ENCODE peak calls at places on chromosomes 2 and 18, in eight cellular contexts. One of them, this sample, is unnamed.

GRCh38 chr2:231037731-231038482 is 584 bp downstream of the C2orf72 start:
- DNase-seq in HCT116: no peak
- DNase-seq in stimulated activated CD4-positive, alpha-beta T cell treated with anti-CD3 and anti-CD28 coated beads, Interleukin-4, amount 100 ng/mL, for 48 hours: no peak
- DNase-seq in NCI-H2081: no peak
- DNase-seq in cardiac muscle cell: peak
- DNase-seq in dorsolateral prefrontal cortex: peak
- DNase-seq in ACHN: peak
- DNase-seq in iPS-NIHi11: peak
- DNase-seq in this sample: no peak

GRCh38 chr18:42141439-42141838 is 186.4 kb downstream of the PIK3C3 start:
- DNase-seq in HCT116: no peak
- DNase-seq in stimulated activated CD4-positive, alpha-beta T cell treated with anti-CD3 and anti-CD28 coated beads, Interleukin-4, amount 100 ng/mL, for 48 hours: no peak
- DNase-seq in NCI-H2081: peak
- DNase-seq in cardiac muscle cell: no peak
- DNase-seq in dorsolateral prefrontal cortex: no peak
- DNase-seq in ACHN: no peak
- DNase-seq in iPS-NIHi11: no peak
- DNase-seq in this sample: peak

GRCh38 chr18:72752220-72752619 is 115.6 kb downstream of the NETO1 start:
- DNase-seq in HCT116: no peak
- DNase-seq in stimulated activated CD4-positive, alpha-beta T cell treated with anti-CD3 and anti-CD28 coated beads, Interleukin-4, amount 100 ng/mL, for 48 hours: no peak
- DNase-seq in NCI-H2081: no peak
- DNase-seq in cardiac muscle cell: no peak
- DNase-seq in dorsolateral prefrontal cortex: no peak
- DNase-seq in ACHN: no peak
- DNase-seq in iPS-NIHi11: no peak
- DNase-seq in this sample: no peak

GRCh38 chr2:202774104-202774503 is 97.5 kb downstream of the ICA1L start:
- DNase-seq in HCT116: no peak
- DNase-seq in stimulated activated CD4-positive, alpha-beta T cell treated with anti-CD3 and anti-CD28 coated beads, Interleukin-4, amount 100 ng/mL, for 48 hours: no peak
- DNase-seq in NCI-H2081: no peak
- DNase-seq in cardiac muscle cell: no peak
- DNase-seq in dorsolateral prefrontal cortex: no peak
- DNase-seq in ACHN: no peak
- DNase-seq in iPS-NIHi11: no peak
- DNase-seq in this sample: no peak

GRCh38 chr18:46624127-46624526 is 32.9 kb downstream of the LOXHD1 start:
- DNase-seq in HCT116: no peak
- DNase-seq in stimulated activated CD4-positive, alpha-beta T cell treated with anti-CD3 and anti-CD28 coated beads, Interleukin-4, amount 100 ng/mL, for 48 hours: no peak
- DNase-seq in NCI-H2081: no peak
- DNase-seq in cardiac muscle cell: no peak
- DNase-seq in dorsolateral prefrontal cortex: no peak
- DNase-seq in ACHN: no peak
- DNase-seq in iPS-NIHi11: no peak
- DNase-seq in this sample: no peak

GRCh38 chr2:72627059-72627458 is 198.8 kb downstream of the EXOC6B start:
- DNase-seq in HCT116: no peak
- DNase-seq in stimulated activated CD4-positive, alpha-beta T cell treated with anti-CD3 and anti-CD28 coated beads, Interleukin-4, amount 100 ng/mL, for 48 hours: no peak
- DNase-seq in NCI-H2081: no peak
- DNase-seq in cardiac muscle cell: no peak
- DNase-seq in dorsolateral prefrontal cortex: no peak
- DNase-seq in ACHN: no peak
- DNase-seq in iPS-NIHi11: no peak
- DNase-seq in this sample: no peak

GRCh38 chr2:166361351-166362153 is 14.2 kb downstream of the SCN9A start:
- DNase-seq in HCT116: peak
- DNase-seq in stimulated activated CD4-positive, alpha-beta T cell treated with anti-CD3 and anti-CD28 coated beads, Interleukin-4, amount 100 ng/mL, for 48 hours: no peak
- DNase-seq in NCI-H2081: peak
- DNase-seq in cardiac muscle cell: peak
- DNase-seq in dorsolateral prefrontal cortex: no peak
- DNase-seq in ACHN: peak
- DNase-seq in iPS-NIHi11: no peak
- DNase-seq in this sample: peak

GRCh38 chr18:5285326-5285725 is 10.2 kb downstream of the ZBTB14 start:
- DNase-seq in HCT116: no peak
- DNase-seq in stimulated activated CD4-positive, alpha-beta T cell treated with anti-CD3 and anti-CD28 coated beads, Interleukin-4, amount 100 ng/mL, for 48 hours: no peak
- DNase-seq in NCI-H2081: peak
- DNase-seq in cardiac muscle cell: no peak
- DNase-seq in dorsolateral prefrontal cortex: no peak
- DNase-seq in ACHN: no peak
- DNase-seq in iPS-NIHi11: no peak
- DNase-seq in this sample: no peak

GRCh38 chr2:45930396-45930792 is 278.9 kb downstream of the PRKCE start:
- DNase-seq in HCT116: no peak
- DNase-seq in stimulated activated CD4-positive, alpha-beta T cell treated with anti-CD3 and anti-CD28 coated beads, Interleukin-4, amount 100 ng/mL, for 48 hours: no peak
- DNase-seq in NCI-H2081: no peak
- DNase-seq in cardiac muscle cell: no peak
- DNase-seq in dorsolateral prefrontal cortex: no peak
- DNase-seq in ACHN: no peak
- DNase-seq in iPS-NIHi11: no peak
- DNase-seq in this sample: peak

GRCh38 chr2:119011162-119011909 is 69.3 kb downstream of the MARCO start:
- DNase-seq in HCT116: peak
- DNase-seq in stimulated activated CD4-positive, alpha-beta T cell treated with anti-CD3 and anti-CD28 coated beads, Interleukin-4, amount 100 ng/mL, for 48 hours: no peak
- DNase-seq in NCI-H2081: peak
- DNase-seq in cardiac muscle cell: peak
- DNase-seq in dorsolateral prefrontal cortex: peak
- DNase-seq in ACHN: peak
- DNase-seq in iPS-NIHi11: peak
- DNase-seq in this sample: peak

GRCh38 chr2:46601328-46601963 is 122.1 kb downstream of the TMEM247 start:
- DNase-seq in HCT116: no peak
- DNase-seq in stimulated activated CD4-positive, alpha-beta T cell treated with anti-CD3 and anti-CD28 coated beads, Interleukin-4, amount 100 ng/mL, for 48 hours: no peak
- DNase-seq in NCI-H2081: no peak
- DNase-seq in cardiac muscle cell: peak
- DNase-seq in dorsolateral prefrontal cortex: no peak
- DNase-seq in ACHN: peak
- DNase-seq in iPS-NIHi11: no peak
- DNase-seq in this sample: peak

GRCh38 chr2:101308432-101309210 is at the start of gene RNF149:
- DNase-seq in HCT116: peak
- DNase-seq in stimulated activated CD4-positive, alpha-beta T cell treated with anti-CD3 and anti-CD28 coated beads, Interleukin-4, amount 100 ng/mL, for 48 hours: peak
- DNase-seq in NCI-H2081: peak
- DNase-seq in cardiac muscle cell: peak
- DNase-seq in dorsolateral prefrontal cortex: peak
- DNase-seq in ACHN: peak
- DNase-seq in iPS-NIHi11: peak
- DNase-seq in this sample: peak

GRCh38 chr2:27891063-27891819 is 712 bp downstream of the BABAM2 start:
- DNase-seq in HCT116: peak
- DNase-seq in stimulated activated CD4-positive, alpha-beta T cell treated with anti-CD3 and anti-CD28 coated beads, Interleukin-4, amount 100 ng/mL, for 48 hours: peak
- DNase-seq in NCI-H2081: peak
- DNase-seq in cardiac muscle cell: peak
- DNase-seq in dorsolateral prefrontal cortex: peak
- DNase-seq in ACHN: peak
- DNase-seq in iPS-NIHi11: peak
- DNase-seq in this sample: peak

GRCh38 chr2:3038636-3039035 is 339.0 kb downstream of the EIPR1 start:
- DNase-seq in HCT116: no peak
- DNase-seq in stimulated activated CD4-positive, alpha-beta T cell treated with anti-CD3 and anti-CD28 coated beads, Interleukin-4, amount 100 ng/mL, for 48 hours: no peak
- DNase-seq in NCI-H2081: no peak
- DNase-seq in cardiac muscle cell: no peak
- DNase-seq in dorsolateral prefrontal cortex: no peak
- DNase-seq in ACHN: no peak
- DNase-seq in iPS-NIHi11: no peak
- DNase-seq in this sample: no peak

GRCh38 chr18:68417166-68417776 is 297.6 kb downstream of the TMX3 start:
- DNase-seq in HCT116: no peak
- DNase-seq in stimulated activated CD4-positive, alpha-beta T cell treated with anti-CD3 and anti-CD28 coated beads, Interleukin-4, amount 100 ng/mL, for 48 hours: no peak
- DNase-seq in NCI-H2081: no peak
- DNase-seq in cardiac muscle cell: no peak
- DNase-seq in dorsolateral prefrontal cortex: no peak
- DNase-seq in ACHN: no peak
- DNase-seq in iPS-NIHi11: no peak
- DNase-seq in this sample: no peak

GRCh38 chr2:42092084-42092996 is 44.5 kb downstream of the PKDCC start:
- DNase-seq in HCT116: no peak
- DNase-seq in stimulated activated CD4-positive, alpha-beta T cell treated with anti-CD3 and anti-CD28 coated beads, Interleukin-4, amount 100 ng/mL, for 48 hours: no peak
- DNase-seq in NCI-H2081: no peak
- DNase-seq in cardiac muscle cell: peak
- DNase-seq in dorsolateral prefrontal cortex: no peak
- DNase-seq in ACHN: no peak
- DNase-seq in iPS-NIHi11: no peak
- DNase-seq in this sample: peak

GRCh38 chr2:236617221-236617737 is 47.7 kb downstream of the ACKR3 start:
- DNase-seq in HCT116: no peak
- DNase-seq in stimulated activated CD4-positive, alpha-beta T cell treated with anti-CD3 and anti-CD28 coated beads, Interleukin-4, amount 100 ng/mL, for 48 hours: no peak
- DNase-seq in NCI-H2081: no peak
- DNase-seq in cardiac muscle cell: no peak
- DNase-seq in dorsolateral prefrontal cortex: no peak
- DNase-seq in ACHN: no peak
- DNase-seq in iPS-NIHi11: no peak
- DNase-seq in this sample: no peak

GRCh38 chr2:114032705-114033104 is 142.8 kb downstream of the ACTR3 start:
- DNase-seq in HCT116: no peak
- DNase-seq in stimulated activated CD4-positive, alpha-beta T cell treated with anti-CD3 and anti-CD28 coated beads, Interleukin-4, amount 100 ng/mL, for 48 hours: no peak
- DNase-seq in NCI-H2081: no peak
- DNase-seq in cardiac muscle cell: no peak
- DNase-seq in dorsolateral prefrontal cortex: no peak
- DNase-seq in ACHN: no peak
- DNase-seq in iPS-NIHi11: no peak
- DNase-seq in this sample: no peak

GRCh38 chr18:78677483-78678317 is 301.9 kb upstream of the SALL3 start:
- DNase-seq in HCT116: no peak
- DNase-seq in stimulated activated CD4-positive, alpha-beta T cell treated with anti-CD3 and anti-CD28 coated beads, Interleukin-4, amount 100 ng/mL, for 48 hours: no peak
- DNase-seq in NCI-H2081: no peak
- DNase-seq in cardiac muscle cell: no peak
- DNase-seq in dorsolateral prefrontal cortex: no peak
- DNase-seq in ACHN: no peak
- DNase-seq in iPS-NIHi11: no peak
- DNase-seq in this sample: no peak

GRCh38 chr2:100320547-100321180 is 1.6 kb downstream of the LONRF2 start:
- DNase-seq in HCT116: no peak
- DNase-seq in stimulated activated CD4-positive, alpha-beta T cell treated with anti-CD3 and anti-CD28 coated beads, Interleukin-4, amount 100 ng/mL, for 48 hours: no peak
- DNase-seq in NCI-H2081: peak
- DNase-seq in cardiac muscle cell: no peak
- DNase-seq in dorsolateral prefrontal cortex: no peak
- DNase-seq in ACHN: no peak
- DNase-seq in iPS-NIHi11: no peak
- DNase-seq in this sample: peak

GRCh38 chr2:134155134-134155533 is 98.7 kb upstream of the MGAT5 start:
- DNase-seq in HCT116: no peak
- DNase-seq in stimulated activated CD4-positive, alpha-beta T cell treated with anti-CD3 and anti-CD28 coated beads, Interleukin-4, amount 100 ng/mL, for 48 hours: no peak
- DNase-seq in NCI-H2081: no peak
- DNase-seq in cardiac muscle cell: no peak
- DNase-seq in dorsolateral prefrontal cortex: no peak
- DNase-seq in ACHN: no peak
- DNase-seq in iPS-NIHi11: no peak
- DNase-seq in this sample: no peak

GRCh38 chr2:196487426-196487825 is 152.1 kb upstream of the CCDC150 start:
- DNase-seq in HCT116: no peak
- DNase-seq in stimulated activated CD4-positive, alpha-beta T cell treated with anti-CD3 and anti-CD28 coated beads, Interleukin-4, amount 100 ng/mL, for 48 hours: no peak
- DNase-seq in NCI-H2081: no peak
- DNase-seq in cardiac muscle cell: no peak
- DNase-seq in dorsolateral prefrontal cortex: no peak
- DNase-seq in ACHN: no peak
- DNase-seq in iPS-NIHi11: no peak
- DNase-seq in this sample: no peak

GRCh38 chr2:30860003-30860402 is 52.8 kb upstream of the CAPN13 start:
- DNase-seq in HCT116: no peak
- DNase-seq in stimulated activated CD4-positive, alpha-beta T cell treated with anti-CD3 and anti-CD28 coated beads, Interleukin-4, amount 100 ng/mL, for 48 hours: no peak
- DNase-seq in NCI-H2081: no peak
- DNase-seq in cardiac muscle cell: no peak
- DNase-seq in dorsolateral prefrontal cortex: no peak
- DNase-seq in ACHN: no peak
- DNase-seq in iPS-NIHi11: no peak
- DNase-seq in this sample: peak

GRCh38 chr2:25639131-25639530 is 34.2 kb downstream of the DTNB start:
- DNase-seq in HCT116: no peak
- DNase-seq in stimulated activated CD4-positive, alpha-beta T cell treated with anti-CD3 and anti-CD28 coated beads, Interleukin-4, amount 100 ng/mL, for 48 hours: no peak
- DNase-seq in NCI-H2081: no peak
- DNase-seq in cardiac muscle cell: no peak
- DNase-seq in dorsolateral prefrontal cortex: no peak
- DNase-seq in ACHN: no peak
- DNase-seq in iPS-NIHi11: no peak
- DNase-seq in this sample: no peak

GRCh38 chr2:127217470-127218325 is 2.4 kb downstream of the CYP27C1 start:
- DNase-seq in HCT116: peak
- DNase-seq in stimulated activated CD4-positive, alpha-beta T cell treated with anti-CD3 and anti-CD28 coated beads, Interleukin-4, amount 100 ng/mL, for 48 hours: no peak
- DNase-seq in NCI-H2081: no peak
- DNase-seq in cardiac muscle cell: no peak
- DNase-seq in dorsolateral prefrontal cortex: no peak
- DNase-seq in ACHN: no peak
- DNase-seq in iPS-NIHi11: no peak
- DNase-seq in this sample: no peak